ENCODE peak calls at places on chromosome 1, in nine cellular contexts. V, H, T, N, S, U, W, O and L are unnamed samples.

GRCh38 chr1:100699744-100700143 is 19.8 kb upstream of the VCAM1 start:
- DNase-seq in V (no peak), H (no peak), T (no peak), N (no peak), S (no peak), U (no peak), W (no peak), O (no peak), L (no peak)

GRCh38 chr1:74205236-74205635 is 7.2 kb downstream of the FPGT start:
- DNase-seq in V (peak), H (no peak), T (no peak), N (no peak), S (no peak), U (no peak), W (no peak), O (no peak), L (no peak)

GRCh38 chr1:93584238-93585003 is 97.2 kb downstream of the BCAR3 start:
- DNase-seq in V (no peak), H (no peak), T (no peak), N (no peak), S (no peak), U (no peak), W (no peak), O (no peak), L (no peak)

GRCh38 chr1:26281971-26282693 is 2.2 kb downstream of the SH3BGRL3 start:
- DNase-seq in V (no peak), H (peak), T (peak), N (peak), S (no peak), U (no peak), W (no peak), O (no peak), L (no peak)

GRCh38 chr1:30405631-30406212 is 317.7 kb downstream of the MATN1 start:
- DNase-seq in V (no peak), H (no peak), T (no peak), N (no peak), S (no peak), U (no peak), W (no peak), O (no peak), L (no peak)

GRCh38 chr1:92599184-92599583 is 112.5 kb upstream of the GFI1 start:
- DNase-seq in V (peak), H (no peak), T (no peak), N (no peak), S (no peak), U (no peak), W (no peak), O (peak), L (no peak)

GRCh38 chr1:53122194-53122846 is 20.1 kb downstream of the SLC1A7 start:
- DNase-seq in V (no peak), H (no peak), T (no peak), N (no peak), S (no peak), U (no peak), W (no peak), O (no peak), L (no peak)

GRCh38 chr1:58438468-58438867 is 108.1 kb downstream of the OMA1 start:
- DNase-seq in V (no peak), H (no peak), T (no peak), N (no peak), S (no peak), U (no peak), W (no peak), O (no peak), L (no peak)

GRCh38 chr1:40782371-40782956 is 1.1 kb upstream of the KCNQ4 start:
- DNase-seq in V (peak), H (peak), T (no peak), N (peak), S (no peak), U (peak), W (no peak), O (no peak), L (no peak)

GRCh38 chr1:53278294-53278693 is 40.0 kb upstream of the MAGOH start:
- DNase-seq in V (peak), H (peak), T (peak), N (peak), S (no peak), U (peak), W (peak), O (peak), L (no peak)